ENCODE peak calls at places on chromosomes 3 and 15, in nine cellular contexts. K is psoas muscle, Q is right atrium auricular region, H is right lobe of liver, V is cardiac muscle cell, A is uterus, N is endodermal cell, P is lower lobe of right lung, F is heart left ventricle. R is an unnamed sample. For H3K27me3 and H3K4me1, the result is how much of the 10 kb centered on the place peaks cover.

GRCh38 chr15:36501063-36501678 is 78.3 kb upstream of the CDIN1 start:
- DNase-seq in F (peak), N (peak), Q (no peak), V (peak), K (no peak), H (no peak), P (no peak), A (peak), R (no peak)

GRCh38 chr3:30611613-30612421 is 5.4 kb downstream of the TGFBR2 start:
- DNase-seq in N (no peak), K (no peak), V (no peak), H (no peak), F (no peak), P (no peak), A (no peak), Q (no peak), R (no peak)

GRCh38 chr15:95113041-95113440 is 881.7 kb downstream of the MCTP2 start:
- DNase-seq in K (no peak), A (no peak), Q (no peak), V (no peak), N (no peak), H (no peak), P (no peak), F (no peak), R (no peak)

GRCh38 chr3:44914936-44915335 is 40.5 kb downstream of the TGM4 start:
- DNase-seq in K (no peak), H (no peak), F (no peak), Q (no peak), V (peak), P (no peak), A (no peak), N (peak), R (no peak)

GRCh38 chr3:123562547-123562946 is 22.3 kb downstream of the HACD2 start:
- DNase-seq in P (no peak), A (no peak), H (no peak), K (no peak), F (no peak), Q (no peak), V (no peak), N (no peak), R (no peak)

GRCh38 chr15:101246391-101246790 is 5.5 kb downstream of the CHSY1 start:
- DNase-seq in K (no peak), F (no peak), P (no peak), Q (no peak), V (no peak), N (no peak), H (no peak), A (no peak), R (no peak)

GRCh38 chr15:78374436-78375393 is 34.6 kb downstream of the CRABP1 start:
- DNase-seq in P (peak), V (no peak), H (peak), K (no peak), A (no peak), F (no peak), Q (no peak), N (no peak), R (peak)

GRCh38 chr15:39961051-39961450 is 27.1 kb downstream of the EIF2AK4 start:
- DNase-seq in P (no peak), A (no peak), V (no peak), F (no peak), Q (no peak), N (no peak), H (no peak), K (no peak), R (no peak)

GRCh38 chr3:184604039-184604955 is 42.7 kb downstream of the EPHB3 start:
- DNase-seq in A (no peak), P (no peak), V (peak), K (no peak), F (peak), Q (no peak), N (peak), H (no peak), R (no peak)

GRCh38 chr3:153066983-153067382 is 95.0 kb upstream of the RAP2B start:
- DNase-seq in P (peak), Q (no peak), V (no peak), A (no peak), K (no peak), F (no peak), H (no peak), N (no peak), R (no peak)

GRCh38 chr15:25181290-25182097 is 226.7 kb downstream of the SNRPN start:
- DNase-seq in P (peak), N (peak), V (no peak), K (peak), A (peak), Q (peak), H (peak), F (peak), R (peak)

GRCh38 chr15:57061281-57061680 is 142.8 kb downstream of the TCF12 start:
- DNase-seq in K (no peak), V (no peak), N (no peak), A (no peak), F (no peak), Q (no peak), H (no peak), P (no peak), R (no peak)

GRCh38 chr15:40743921-40744809 is 10.9 kb downstream of the RMDN3 start:
- DNase-seq in Q (no peak), P (no peak), H (no peak), N (no peak), A (no peak), K (no peak), F (no peak), V (no peak), R (no peak)

GRCh38 chr3:168933614-168934013 is 729.9 kb downstream of the MECOM start:
- DNase-seq in P (no peak), K (no peak), A (no peak), H (no peak), N (no peak), F (no peak), V (no peak), Q (no peak), R (no peak)

GRCh38 chr15:40291088-40291574 is 8.3 kb upstream of the ANKRD63 start:
- DNase-seq in F (no peak), P (no peak), A (no peak), H (no peak), V (peak), Q (no peak), K (peak), N (peak), R (no peak)

GRCh38 chr3:138051946-138052802 is 42.2 kb downstream of the CLDN18 start:
- DNase-seq in A (no peak), Q (no peak), P (peak), F (no peak), H (no peak), V (peak), K (no peak), N (peak), R (no peak)

GRCh38 chr15:31211353-31211752 is 109.8 kb upstream of the TRPM1 start:
- DNase-seq in P (no peak), N (no peak), Q (no peak), V (no peak), H (no peak), K (no peak), A (no peak), F (no peak), R (no peak)

GRCh38 chr3:146314871-146315270 is 64.0 kb upstream of the PLSCR4 start:
- DNase-seq in F (no peak), P (no peak), N (no peak), V (no peak), K (no peak), A (no peak), Q (no peak), H (no peak), R (no peak)

DNA sequence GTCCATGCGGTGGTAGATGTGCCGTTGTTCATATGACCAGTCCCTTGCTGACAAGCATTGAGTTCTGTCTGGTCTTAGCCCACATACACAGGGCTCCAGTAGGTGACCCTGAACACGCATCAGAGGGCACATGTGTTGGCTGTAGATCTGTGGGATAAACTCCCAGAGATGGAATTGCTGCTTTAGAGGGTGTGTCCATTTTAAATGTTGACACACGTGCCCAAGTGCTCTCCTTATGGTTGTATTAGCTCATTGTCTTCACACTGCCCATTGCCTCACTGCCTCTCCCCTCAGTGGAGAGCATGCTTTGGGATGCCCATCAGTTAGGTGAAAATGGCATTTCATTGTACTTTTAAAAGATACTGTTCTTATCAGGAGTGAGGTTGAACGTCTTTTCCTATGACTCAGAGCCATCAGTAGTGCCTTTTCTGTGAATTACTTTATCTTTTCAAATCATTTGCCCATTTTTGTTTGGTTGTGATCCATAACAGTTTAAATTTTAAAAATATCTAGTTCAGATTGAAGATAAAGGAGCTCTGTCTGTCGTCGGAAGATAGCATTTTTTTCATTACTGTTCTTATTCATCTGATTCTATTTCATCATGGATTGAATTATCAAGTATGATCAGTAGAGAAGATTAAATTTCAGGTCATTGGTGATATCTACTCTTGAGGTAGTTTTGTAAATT is 120.8 kb downstream of the CHDH start:
- DNase-seq in K (no peak), P (no peak), V (no peak), H (no peak), Q (no peak), F (no peak), N (no peak), A (no peak), R (no peak)
- H3K27me3 ChIP-seq in K (under half), P (under half), V (under half), H (under half), Q (under half), F (under half), N (under half), A (under half), R (under half)

GRCh38 chr3:121834079-121834730 is 655 bp downstream of the IQCB1 start:
- DNase-seq in V (peak), Q (no peak), H (no peak), F (no peak), A (no peak), P (no peak), N (no peak), K (peak), R (no peak)
- H3K4me1 ChIP-seq in V (under half), Q (under half), H (under half), F (under half), A (under half), P (under half), N (under half), K (under half), R (under half)

GRCh38 chr3:20141841-20142240 is 44.2 kb downstream of the SGO1 start:
- DNase-seq in H (no peak), F (peak), K (peak), V (peak), N (peak), Q (no peak), P (no peak), A (peak), R (peak)
- TF ChIP-seq CTCF in H (no peak), F (no peak), K (no peak), V (no peak), N (no peak), Q (no peak), P (no peak), A (no peak), R (no peak)

GRCh38 chr15:70351391-70351790 is 253.7 kb upstream of the TLE3 start:
- DNase-seq in Q (no peak), F (no peak), V (no peak), N (no peak), H (no peak), A (no peak), K (no peak), P (no peak), R (no peak)

GRCh38 chr15:70351941-70352774 is 254.4 kb upstream of the TLE3 start:
- DNase-seq in H (no peak), P (no peak), N (peak), Q (no peak), K (no peak), V (no peak), A (no peak), F (no peak), R (no peak)

GRCh38 chr15:70355275-70355795 is 257.6 kb upstream of the TLE3 start:
- DNase-seq in A (no peak), V (no peak), H (no peak), Q (peak), F (no peak), N (peak), P (no peak), K (no peak), R (no peak)

GRCh38 chr15:70354260-70354894 is 256.7 kb upstream of the TLE3 start:
- DNase-seq in V (no peak), N (no peak), K (no peak), P (no peak), Q (peak), H (no peak), F (no peak), A (no peak), R (no peak)

DNA sequence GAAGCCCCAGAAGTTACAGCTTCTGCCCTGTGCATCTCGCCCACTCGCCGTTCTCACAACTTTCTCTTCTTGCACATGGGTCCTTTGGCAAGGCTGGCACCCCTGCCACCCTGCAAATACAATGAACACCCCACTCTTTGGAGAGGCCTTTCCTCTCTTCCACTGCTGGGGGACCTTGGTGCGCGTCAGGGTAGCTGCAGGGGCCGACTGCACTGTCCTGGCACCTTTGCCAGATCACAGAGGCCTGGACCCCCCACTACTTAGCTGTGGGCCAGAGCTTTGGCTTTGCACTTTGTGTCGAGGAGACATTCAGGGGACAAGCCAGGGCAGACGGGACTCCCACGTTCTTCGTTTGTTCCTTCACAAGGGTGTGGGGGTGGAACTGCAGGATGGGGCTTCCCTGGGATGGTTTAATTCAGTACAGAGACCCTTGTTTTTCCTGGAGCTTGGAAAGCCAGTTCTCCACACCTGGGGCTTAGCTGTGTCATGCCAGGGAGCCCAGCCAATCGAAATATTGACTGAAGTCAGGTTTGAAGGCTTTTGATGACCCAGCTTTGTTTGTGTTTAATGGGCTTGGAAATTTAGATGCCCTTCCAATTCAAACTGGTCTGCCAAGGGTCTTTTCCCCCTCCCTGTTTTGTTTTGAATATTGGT is 256.0 kb upstream of the TLE3 start:
- DNase-seq in H (no peak), F (no peak), Q (peak), V (no peak), K (no peak), P (no peak), A (no peak), N (no peak), R (no peak)
- H3K27me3 ChIP-seq in H (under half), F (under half), Q (under half), V (half or more), K (under half), P (under half), A (under half), N (under half), R (under half)

DNA sequence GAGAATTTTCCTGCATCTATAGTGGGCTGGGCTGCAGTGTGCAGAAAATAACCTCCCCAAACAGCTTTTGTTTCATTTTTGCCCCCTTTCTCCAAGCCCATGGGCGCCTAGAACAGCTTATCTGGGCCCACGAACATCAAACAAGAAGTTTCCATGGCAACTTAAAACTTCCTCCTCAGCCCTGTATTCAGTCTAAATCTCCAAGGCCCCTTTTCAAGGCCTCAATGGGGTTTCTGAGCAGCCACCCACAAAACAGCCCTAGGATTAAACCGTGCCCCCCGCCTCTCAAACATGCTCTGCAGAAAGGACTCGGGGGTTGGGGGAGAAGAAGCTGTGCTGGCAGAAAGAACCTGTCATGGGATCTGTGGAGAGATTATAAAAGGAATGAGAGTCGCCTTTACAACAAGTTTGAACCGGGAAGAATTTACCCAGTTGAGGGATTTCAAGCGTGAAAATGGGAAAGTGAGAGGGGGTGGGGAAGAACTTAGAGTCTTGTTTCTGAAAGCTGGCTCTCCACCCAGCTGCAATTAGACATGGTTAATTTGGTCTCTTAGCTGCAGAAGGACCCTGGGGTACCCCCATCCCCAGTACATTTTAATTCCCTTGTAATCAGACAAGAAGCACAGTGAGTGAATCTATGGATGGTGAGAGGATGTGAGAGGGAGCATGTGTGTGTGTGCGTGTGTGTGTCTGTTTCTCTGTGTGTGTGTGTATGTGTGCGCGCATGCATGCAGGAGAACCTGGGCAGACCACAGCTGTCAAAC is 4.3 kb upstream of the FAM107A start:
- DNase-seq in Q (no peak), N (peak), F (no peak), A (no peak), H (no peak), V (no peak), P (no peak), K (no peak), R (no peak)
- H3K4me1 ChIP-seq in Q (under half), N (under half), F (under half), A (under half), H (under half), V (under half), P (under half), K (under half), R (under half)

GRCh38 chr3:195052939-195053338 is 218.0 kb downstream of the XXYLT1 start:
- DNase-seq in V (no peak), A (no peak), N (peak), Q (no peak), H (no peak), P (no peak), K (no peak), F (no peak), R (no peak)
- TF ChIP-seq CTCF in V (no peak), A (no peak), N (no peak), Q (no peak), H (no peak), P (no peak), K (no peak), F (no peak), R (no peak)

GRCh38 chr3:120489421-120489820 is 38.6 kb upstream of the FSTL1 start:
- DNase-seq in P (no peak), N (no peak), Q (no peak), V (no peak), F (no peak), K (no peak), H (no peak), A (no peak), R (no peak)

GRCh38 chr3:120492103-120492502 is 41.3 kb upstream of the FSTL1 start:
- DNase-seq in V (no peak), F (no peak), N (no peak), P (no peak), K (no peak), Q (no peak), H (no peak), A (no peak), R (no peak)

GRCh38 chr3:120488296-120488695 is 37.5 kb upstream of the FSTL1 start:
- DNase-seq in H (no peak), K (no peak), P (no peak), Q (no peak), V (no peak), A (no peak), N (no peak), F (no peak), R (no peak)

GRCh38 chr3:120487079-120487693 is 36.4 kb upstream of the FSTL1 start:
- DNase-seq in K (peak), V (no peak), N (no peak), F (no peak), A (peak), P (no peak), Q (no peak), H (no peak), R (peak)
- H3K27me3 ChIP-seq in K (under half), V (under half), N (under half), F (under half), A (under half), P (under half), Q (under half), H (under half), R (under half)

R was measured in tibial artery.